ENCODE peak calls at places on chromosomes 4 and X, in ten cellular contexts. T, P, L, W, V, H, B, Q, J and X are unnamed samples.

GRCh38 chr4:5959221-5959982 is 58.8 kb downstream of the C4orf50 start:
- DNase-seq in T (no peak), P (no peak), L (no peak), W (no peak), V (no peak), H (no peak), B (no peak), Q (no peak), J (no peak), X (no peak)

GRCh38 chrX:125998432-125998831 is 167.7 kb downstream of the DCAF12L2 start:
- DNase-seq in T (no peak), P (peak), L (peak), W (no peak), V (no peak), H (no peak), B (no peak), Q (no peak), J (no peak), X (no peak)

GRCh38 chr4:139734201-139734874 is 68.7 kb downstream of the MGST2 start:
- DNase-seq in T (peak), P (peak), L (no peak), W (no peak), V (peak), H (peak), B (no peak), Q (no peak), J (no peak), X (peak)

GRCh38 chrX:19535481-19535880 is 20.2 kb upstream of the MAP3K15 start:
- DNase-seq in T (peak), P (peak), L (no peak), W (no peak), V (no peak), H (no peak), B (no peak), Q (no peak), J (no peak), X (peak)

GRCh38 chrX:17621566-17622270 is 115.6 kb upstream of the SCML1 start:
- DNase-seq in T (no peak), P (no peak), L (no peak), W (no peak), V (no peak), H (no peak), B (no peak), Q (no peak), J (no peak), X (no peak)

GRCh38 chr4:54449999-54450398 is 207.8 kb upstream of the KIT start:
- DNase-seq in T (no peak), P (no peak), L (no peak), W (no peak), V (no peak), H (no peak), B (no peak), Q (no peak), J (no peak), X (no peak)

GRCh38 chr4:19119904-19120303 is 1098.3 kb upstream of the LCORL start:
- DNase-seq in T (no peak), P (no peak), L (no peak), W (no peak), V (no peak), H (no peak), B (no peak), Q (no peak), J (no peak), X (no peak)

GRCh38 chr4:173333658-173334084 is 487 bp downstream of the HMGB2 start:
- DNase-seq in T (peak), P (peak), L (no peak), W (peak), V (no peak), H (peak), B (peak), Q (no peak), J (peak), X (peak)

GRCh38 chr4:81807927-81808672 is 336.4 kb upstream of the RASGEF1B start:
- DNase-seq in T (no peak), P (no peak), L (no peak), W (no peak), V (no peak), H (no peak), B (no peak), Q (no peak), J (no peak), X (no peak)

GRCh38 chr4:83831588-83831987 is 295.7 kb downstream of the GPAT3 start:
- DNase-seq in T (peak), P (peak), L (no peak), W (no peak), V (no peak), H (no peak), B (no peak), Q (no peak), J (no peak), X (no peak)

GRCh38 chr4:158065176-158065575 is 107.6 kb downstream of the GASK1B start:
- DNase-seq in T (no peak), P (no peak), L (no peak), W (no peak), V (no peak), H (no peak), B (no peak), Q (no peak), J (no peak), X (no peak)

GRCh38 chrX:57137481-57137880 is 284 bp upstream of the SPIN2A start:
- DNase-seq in T (peak), P (peak), L (no peak), W (no peak), V (no peak), H (no peak), B (no peak), Q (no peak), J (no peak), X (peak)

GRCh38 chr4:169885893-169886292 is 128.1 kb upstream of the HPF1 start:
- DNase-seq in T (no peak), P (no peak), L (no peak), W (no peak), V (no peak), H (no peak), B (no peak), Q (no peak), J (no peak), X (no peak)

GRCh38 chr4:99157478-99157935 is 13.4 kb upstream of the ADH4 start:
- DNase-seq in T (no peak), P (no peak), L (no peak), W (no peak), V (no peak), H (no peak), B (no peak), Q (no peak), J (no peak), X (no peak)

GRCh38 chr4:153480704-153481103 is 14.5 kb downstream of the TMEM131L start:
- DNase-seq in T (no peak), P (no peak), L (no peak), W (no peak), V (no peak), H (no peak), B (no peak), Q (no peak), J (no peak), X (no peak)
- TF ChIP-seq CTCF in T (no peak), P (no peak), L (no peak), W (no peak), V (no peak), H (no peak), B (no peak), Q (no peak), J (no peak), X (no peak)

DNA sequence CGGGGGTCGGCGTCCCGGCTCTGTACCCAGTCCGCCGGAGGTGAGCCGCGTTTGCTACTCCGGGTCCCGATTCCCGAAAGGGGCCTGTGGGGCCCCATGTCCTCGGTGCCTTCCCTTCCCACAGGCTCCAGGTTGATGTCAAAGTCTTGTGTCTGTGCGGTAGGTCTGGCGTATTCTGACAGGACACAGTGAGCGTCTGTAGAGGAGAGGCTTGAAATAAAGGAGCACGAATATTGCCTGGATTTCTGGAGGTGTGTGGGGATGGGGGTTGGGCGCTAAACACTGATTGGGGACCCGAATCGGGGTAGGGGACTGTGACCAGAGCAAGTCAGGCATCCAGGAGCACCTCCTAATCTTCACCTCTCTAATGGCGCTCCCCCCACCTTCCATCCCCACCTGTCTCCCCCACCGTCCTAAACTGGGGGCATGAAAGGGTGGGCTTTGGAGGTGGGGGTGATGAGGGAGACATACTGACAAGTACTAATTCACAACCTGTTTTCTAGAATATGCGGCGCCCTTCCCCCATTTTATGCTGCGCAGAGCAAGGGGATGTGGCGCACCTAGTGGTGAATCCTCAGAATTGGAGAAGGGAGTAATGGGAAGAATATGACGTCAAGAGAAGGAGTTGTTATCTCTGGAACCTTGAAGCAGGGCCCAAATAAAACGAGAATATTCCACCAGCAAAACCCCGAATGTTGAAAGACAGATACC is 874 bp downstream of the GPRASP2 start:
- DNase-seq in T (peak), P (peak), L (peak), W (no peak), V (no peak), H (peak), B (peak), Q (no peak), J (peak), X (peak)
- TF ChIP-seq CTCF in T (peak), P (peak), L (peak), W (peak), V (peak), H (peak), B (peak), Q (no peak), J (peak), X (peak)

GRCh38 chr4:25926473-25926872 is 12.5 kb downstream of the SMIM20 start:
- DNase-seq in T (no peak), P (no peak), L (no peak), W (no peak), V (no peak), H (no peak), B (no peak), Q (no peak), J (no peak), X (no peak)

GRCh38 chr4:25923745-25924144 is 9.7 kb downstream of the SMIM20 start:
- DNase-seq in T (no peak), P (no peak), L (no peak), W (no peak), V (no peak), H (no peak), B (no peak), Q (no peak), J (no peak), X (no peak)

GRCh38 chr4:25922812-25923369 is 8.9 kb downstream of the SMIM20 start:
- DNase-seq in T (no peak), P (no peak), L (no peak), W (no peak), V (no peak), H (no peak), B (no peak), Q (no peak), J (no peak), X (no peak)

GRCh38 chr4:25927361-25928040 is 13.5 kb downstream of the SMIM20 start:
- DNase-seq in T (no peak), P (no peak), L (no peak), W (no peak), V (no peak), H (no peak), B (no peak), Q (no peak), J (no peak), X (no peak)

DNA sequence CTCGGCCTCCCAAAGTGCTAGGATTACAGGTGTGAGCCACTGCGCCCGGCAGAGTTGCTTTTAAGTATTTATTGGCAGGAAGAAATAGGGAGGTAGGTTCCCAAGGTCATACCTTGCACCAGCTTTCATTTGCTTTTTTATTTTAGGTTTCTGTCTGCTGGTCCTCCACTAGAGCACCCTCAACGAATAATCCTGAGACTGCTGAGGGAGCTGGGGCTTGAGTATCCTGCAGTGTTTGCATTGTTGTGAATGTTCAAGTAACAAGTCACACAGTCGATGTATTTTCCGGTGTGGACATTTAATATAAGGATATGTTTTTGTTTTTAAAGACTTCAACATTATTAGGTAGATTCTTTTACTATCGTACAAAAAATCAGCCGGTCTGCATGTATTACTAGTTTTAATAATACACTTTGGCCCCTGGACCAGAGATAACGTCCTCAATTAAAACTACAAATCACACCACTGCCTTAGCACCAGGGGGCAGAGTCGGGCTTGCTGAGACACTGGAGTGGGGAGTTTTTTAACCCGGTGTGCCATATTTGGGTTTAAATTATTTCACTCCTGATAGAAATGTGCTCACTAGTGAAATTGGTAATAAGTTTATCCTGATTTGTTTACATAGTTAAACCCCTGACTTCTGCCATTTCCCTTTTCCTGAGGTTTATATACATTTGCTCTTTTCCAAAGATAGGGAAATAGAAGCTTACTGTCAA is 11.6 kb downstream of the SMIM20 start:
- DNase-seq in T (peak), P (peak), L (peak), W (peak), V (no peak), H (peak), B (peak), Q (no peak), J (peak), X (peak)
- TF ChIP-seq CTCF in T (peak), P (peak), L (peak), W (peak), V (peak), H (peak), B (peak), Q (no peak), J (peak), X (peak)

GRCh38 chrX:11137543-11138139 is 26.5 kb downstream of the HCCS start:
- DNase-seq in T (peak), P (peak), L (peak), W (peak), V (peak), H (peak), B (no peak), Q (no peak), J (no peak), X (peak)
- TF ChIP-seq CTCF in T (peak), P (peak), L (peak), W (peak), V (peak), H (peak), B (peak), Q (no peak), J (peak), X (peak)

GRCh38 chr4:120922390-120923200 is at the start of gene PRDM5:
- DNase-seq in T (peak), P (peak), L (peak), W (peak), V (peak), H (peak), B (peak), Q (no peak), J (peak), X (peak)
- TF ChIP-seq CTCF in T (peak), P (peak), L (peak), W (no peak), V (peak), H (peak), B (peak), Q (no peak), J (peak), X (peak)